ENCODE peak calls at places on chromosome 19, in eight cellular contexts. M is CD8-positive, alpha-beta memory T cell; K is activated effector memory CD4-positive, alpha-beta T cell treated with Interleukin-2 at 50 U/mL for 16 hours; B is transverse colon; A is H9; E is mucosa of gallbladder; T is T47D; F is GM23338. N is an unnamed sample.
A peak's percentile ranks its signal among the peaks of the same experiment; 100 is the strongest.

GRCh38 chr19:47644743-47645499 is 36.0 kb downstream of the BICRA start:
- DNase-seq in M (no peak), K (no peak), B (no peak), A (no peak), E (no peak), T (peak; percentile 57), F (no peak), N (no peak)

GRCh38 chr19:2488942-2489731 is 13.2 kb downstream of the GADD45B start:
- DNase-seq in M (no peak), K (no peak), B (peak; percentile 73), A (no peak), E (no peak), T (peak; percentile 79), F (peak; percentile 75), N (no peak)

GRCh38 chr19:48480476-48481190 is 11.5 kb downstream of the CYTH2 start:
- DNase-seq in M (peak; percentile 56), K (peak; percentile 53), B (peak; percentile 55), A (no peak), E (no peak), T (no peak), F (peak; percentile 71), N (peak; percentile 53)

GRCh38 chr19:17560205-17560595 is 4.8 kb downstream of the COLGALT1 start:
- DNase-seq in M (no peak), K (no peak), B (no peak), A (no peak), E (no peak), T (no peak), F (no peak), N (no peak)

GRCh38 chr19:38975214-38975860 is at the start of gene FBXO17:
- DNase-seq in M (no peak), K (no peak), B (peak; percentile 27), A (peak; percentile 67), E (no peak), T (peak; percentile 60), F (peak; percentile 70), N (no peak)

GRCh38 chr19:40424637-40425449 is 949 bp downstream of the SERTAD1 start:
- DNase-seq in M (no peak), K (no peak), B (no peak), A (peak; percentile 48), E (no peak), T (no peak), F (peak; percentile 63), N (no peak)

GRCh38 chr19:30253581-30253996 is 118.6 kb upstream of the ZNF536 start:
- DNase-seq in M (no peak), K (no peak), B (no peak), A (no peak), E (no peak), T (no peak), F (no peak), N (no peak)

GRCh38 chr19:51439021-51439465 is 19.2 kb downstream of the SIGLEC8 start:
- DNase-seq in M (peak; percentile 27), K (no peak), B (no peak), A (peak; percentile 40), E (peak; percentile 57), T (peak; percentile 34), F (peak; percentile 76), N (peak; percentile 13)

GRCh38 chr19:55189424-55189823 is 9.3 kb upstream of the SYT5 start:
- DNase-seq in M (no peak), K (no peak), B (peak; percentile 23), A (peak; percentile 41), E (no peak), T (no peak), F (no peak), N (no peak)

GRCh38 chr19:29614046-29614445 is 8.0 kb downstream of the POP4 start:
- DNase-seq in M (no peak), K (no peak), B (no peak), A (no peak), E (no peak), T (peak; percentile 4), F (no peak), N (no peak)

GRCh38 chr19:4991996-4992698 is 23.2 kb downstream of the KDM4B start:
- DNase-seq in M (no peak), K (no peak), B (no peak), A (no peak), E (no peak), T (peak; percentile 94), F (no peak), N (no peak)

GRCh38 chr19:47094557-47095517 is 18.7 kb downstream of the ZC3H4 start:
- DNase-seq in M (peak; percentile 21), K (peak; percentile 43), B (peak; percentile 66), A (no peak), E (no peak), T (no peak), F (no peak), N (peak; percentile 16)

GRCh38 chr19:51094696-51095279 is 12.1 kb upstream of the KLK14 start:
- DNase-seq in M (peak; percentile 6), K (no peak), B (no peak), A (peak; percentile 75), E (no peak), T (peak; percentile 56), F (peak; percentile 77), N (peak; percentile 41)

GRCh38 chr19:400976-401835 is 7.7 kb downstream of the C2CD4C start:
- DNase-seq in M (no peak), K (no peak), B (no peak), A (peak; percentile 22), E (no peak), T (no peak), F (no peak), N (no peak)

GRCh38 chr19:17576758-17577532 is 21.5 kb downstream of the COLGALT1 start:
- DNase-seq in M (no peak), K (no peak), B (peak; percentile 84), A (peak; percentile 100), E (peak; percentile 38), T (peak; percentile 94), F (peak; percentile 98), N (no peak)

GRCh38 chr19:58123354-58123753 is 25.3 kb upstream of the ZSCAN18 start:
- DNase-seq in M (no peak), K (no peak), B (no peak), A (no peak), E (no peak), T (no peak), F (peak; percentile 28), N (no peak)

GRCh38 chr19:30873003-30873402 is 476.2 kb downstream of the TSHZ3 start:
- DNase-seq in M (no peak), K (no peak), B (no peak), A (peak; percentile 7), E (no peak), T (no peak), F (no peak), N (no peak)

GRCh38 chr19:35122687-35123551 is 7.3 kb downstream of the FXYD3 start:
- DNase-seq in M (no peak), K (no peak), B (no peak), A (no peak), E (no peak), T (no peak), F (no peak), N (no peak)

GRCh38 chr19:15869873-15870272 is 28.0 kb downstream of the CYP4F2 start:
- DNase-seq in M (no peak), K (no peak), B (no peak), A (no peak), E (no peak), T (no peak), F (no peak), N (no peak)

N was measured in CD8-positive, alpha-beta T cell.